ENCODE peak calls at places on chromosome 2, in eight cellular contexts. One of them, this sample, is unnamed.

GRCh38 chr2:220341014-220341413 is 713.6 kb downstream of the SLC4A3 start:
- DNase-seq in HCT116: no peak
- DNase-seq in K562: no peak
- DNase-seq in HepG2: no peak
- DNase-seq in IMR-90: peak; percentile 3
- DNase-seq in A549: no peak
- DNase-seq in GM12878: no peak
- DNase-seq in H1: no peak
- DNase-seq in this sample: no peak

GRCh38 chr2:223042704-223043118 is 9.3 kb upstream of the KCNE4 start:
- DNase-seq in A549: no peak
- DNase-seq in H1: no peak
- DNase-seq in K562: no peak
- DNase-seq in GM12878: no peak
- DNase-seq in IMR-90: peak; percentile 80
- DNase-seq in HepG2: no peak
- DNase-seq in HCT116: no peak
- DNase-seq in this sample: no peak

GRCh38 chr2:210795506-210795905 is 239.1 kb downstream of the CPS1 start:
- DNase-seq in H1: no peak
- DNase-seq in HCT116: no peak
- DNase-seq in IMR-90: no peak
- DNase-seq in GM12878: no peak
- DNase-seq in A549: no peak
- DNase-seq in K562: no peak
- DNase-seq in HepG2: no peak
- DNase-seq in this sample: no peak

GRCh38 chr2:231190531-231191197 is 7.8 kb upstream of the ARMC9 start:
- DNase-seq in A549: no peak
- DNase-seq in K562: no peak
- DNase-seq in H1: peak; percentile 84
- DNase-seq in HepG2: no peak
- DNase-seq in HCT116: no peak
- DNase-seq in GM12878: no peak
- DNase-seq in IMR-90: no peak
- DNase-seq in this sample: no peak

GRCh38 chr2:121175326-121175725 is 109.7 kb downstream of the TFCP2L1 start:
- DNase-seq in IMR-90: no peak
- DNase-seq in HepG2: no peak
- DNase-seq in A549: no peak
- DNase-seq in GM12878: no peak
- DNase-seq in HCT116: no peak
- DNase-seq in H1: no peak
- DNase-seq in K562: no peak
- DNase-seq in this sample: no peak

GRCh38 chr2:42830922-42831574 is 38.7 kb upstream of the HAAO start:
- DNase-seq in A549: no peak
- DNase-seq in GM12878: no peak
- DNase-seq in K562: no peak
- DNase-seq in HCT116: no peak
- DNase-seq in H1: peak; percentile 43
- DNase-seq in IMR-90: no peak
- DNase-seq in HepG2: no peak
- DNase-seq in this sample: no peak

GRCh38 chr2:57549642-57550102 is 496.9 kb upstream of the VRK2 start:
- DNase-seq in HCT116: peak; percentile 16
- DNase-seq in GM12878: peak; percentile 20
- DNase-seq in H1: no peak
- DNase-seq in IMR-90: no peak
- DNase-seq in A549: peak; percentile 2
- DNase-seq in HepG2: no peak
- DNase-seq in K562: no peak
- DNase-seq in this sample: no peak

GRCh38 chr2:189999661-190000060 is 62.9 kb downstream of the MSTN start:
- DNase-seq in A549: no peak
- DNase-seq in IMR-90: no peak
- DNase-seq in K562: no peak
- DNase-seq in H1: no peak
- DNase-seq in GM12878: no peak
- DNase-seq in HepG2: no peak
- DNase-seq in HCT116: no peak
- DNase-seq in this sample: no peak

GRCh38 chr2:240624950-240625621 is at the start of gene GPR35:
- DNase-seq in IMR-90: peak; percentile 43
- DNase-seq in GM12878: peak; percentile 42
- DNase-seq in HCT116: no peak
- DNase-seq in A549: no peak
- DNase-seq in H1: no peak
- DNase-seq in HepG2: no peak
- DNase-seq in K562: peak; percentile 68
- DNase-seq in this sample: no peak

GRCh38 chr2:159936471-159936870 is 125.9 kb downstream of the PLA2R1 start:
- DNase-seq in GM12878: no peak
- DNase-seq in K562: peak; percentile 40
- DNase-seq in HepG2: no peak
- DNase-seq in H1: no peak
- DNase-seq in A549: peak; percentile 14
- DNase-seq in IMR-90: no peak
- DNase-seq in HCT116: peak; percentile 24
- DNase-seq in this sample: no peak

GRCh38 chr2:237725661-237726060 is 72.9 kb upstream of the RBM44 start:
- DNase-seq in HCT116: no peak
- DNase-seq in GM12878: no peak
- DNase-seq in HepG2: peak; percentile 69
- DNase-seq in A549: no peak
- DNase-seq in IMR-90: no peak
- DNase-seq in H1: no peak
- DNase-seq in K562: no peak
- DNase-seq in this sample: no peak

GRCh38 chr2:68171684-68172083 is 14.0 kb downstream of the PNO1 start:
- DNase-seq in GM12878: no peak
- DNase-seq in HepG2: peak; percentile 21
- DNase-seq in K562: no peak
- DNase-seq in IMR-90: no peak
- DNase-seq in HCT116: no peak
- DNase-seq in A549: no peak
- DNase-seq in H1: no peak
- DNase-seq in this sample: no peak

GRCh38 chr2:231568098-231568784 is 24.4 kb upstream of the TEX44 start:
- DNase-seq in GM12878: no peak
- DNase-seq in H1: no peak
- DNase-seq in A549: no peak
- DNase-seq in HepG2: no peak
- DNase-seq in IMR-90: no peak
- DNase-seq in K562: no peak
- DNase-seq in HCT116: no peak
- DNase-seq in this sample: no peak

GRCh38 chr2:144711546-144712276 is 191.8 kb upstream of the ZEB2 start:
- DNase-seq in A549: no peak
- DNase-seq in HepG2: no peak
- DNase-seq in H1: no peak
- DNase-seq in K562: no peak
- DNase-seq in HCT116: no peak
- DNase-seq in GM12878: no peak
- DNase-seq in IMR-90: no peak
- DNase-seq in this sample: peak; percentile 2

GRCh38 chr2:145798419-145798818 is 1278.5 kb upstream of the ZEB2 start:
- DNase-seq in H1: no peak
- DNase-seq in HCT116: no peak
- DNase-seq in IMR-90: no peak
- DNase-seq in HepG2: no peak
- DNase-seq in K562: no peak
- DNase-seq in GM12878: no peak
- DNase-seq in A549: no peak
- DNase-seq in this sample: no peak

GRCh38 chr2:144944506-144945230 is 424.7 kb upstream of the ZEB2 start:
- DNase-seq in GM12878: no peak
- DNase-seq in K562: no peak
- DNase-seq in A549: no peak
- DNase-seq in H1: no peak
- DNase-seq in HCT116: no peak
- DNase-seq in IMR-90: peak; percentile 56
- DNase-seq in HepG2: no peak
- DNase-seq in this sample: no peak

GRCh38 chr2:162126145-162126926 is 25.7 kb downstream of the GCG start:
- DNase-seq in HCT116: no peak
- DNase-seq in K562: no peak
- DNase-seq in GM12878: peak; percentile 49
- DNase-seq in H1: no peak
- DNase-seq in A549: no peak
- DNase-seq in HepG2: no peak
- DNase-seq in IMR-90: peak; percentile 34
- DNase-seq in this sample: no peak

GRCh38 chr2:162127422-162127821 is 24.6 kb downstream of the GCG start:
- DNase-seq in A549: no peak
- DNase-seq in IMR-90: no peak
- DNase-seq in K562: no peak
- DNase-seq in HCT116: no peak
- DNase-seq in HepG2: no peak
- DNase-seq in GM12878: no peak
- DNase-seq in H1: no peak
- DNase-seq in this sample: no peak

GRCh38 chr2:162118166-162119031 is 33.6 kb downstream of the GCG start:
- DNase-seq in K562: no peak
- DNase-seq in H1: no peak
- DNase-seq in HCT116: no peak
- DNase-seq in HepG2: no peak
- DNase-seq in IMR-90: peak; percentile 78
- DNase-seq in A549: no peak
- DNase-seq in GM12878: no peak
- DNase-seq in this sample: no peak

GRCh38 chr2:162125138-162125537 is 26.9 kb downstream of the GCG start:
- DNase-seq in H1: no peak
- DNase-seq in GM12878: no peak
- DNase-seq in K562: no peak
- DNase-seq in HCT116: no peak
- DNase-seq in HepG2: no peak
- DNase-seq in A549: no peak
- DNase-seq in IMR-90: peak; percentile 19
- DNase-seq in this sample: no peak

GRCh38 chr2:162123806-162124758 is 28.0 kb downstream of the GCG start:
- DNase-seq in HCT116: peak; percentile 61
- DNase-seq in A549: peak; percentile 35
- DNase-seq in HepG2: peak; percentile 69
- DNase-seq in K562: peak; percentile 53
- DNase-seq in IMR-90: peak; percentile 63
- DNase-seq in H1: no peak
- DNase-seq in GM12878: peak; percentile 9
- DNase-seq in this sample: peak; percentile 42
- TF ChIP-seq RAD21 in HCT116: peak; percentile 86
- TF ChIP-seq RAD21 in A549: peak; percentile 76
- TF ChIP-seq RAD21 in HepG2: peak; percentile 80
- TF ChIP-seq RAD21 in K562: peak; percentile 80
- TF ChIP-seq RAD21 in IMR-90: peak; percentile 77
- TF ChIP-seq RAD21 in H1: peak; percentile 72
- TF ChIP-seq RAD21 in GM12878: peak; percentile 69
- TF ChIP-seq RAD21 in this sample: peak; percentile 68

DNA sequence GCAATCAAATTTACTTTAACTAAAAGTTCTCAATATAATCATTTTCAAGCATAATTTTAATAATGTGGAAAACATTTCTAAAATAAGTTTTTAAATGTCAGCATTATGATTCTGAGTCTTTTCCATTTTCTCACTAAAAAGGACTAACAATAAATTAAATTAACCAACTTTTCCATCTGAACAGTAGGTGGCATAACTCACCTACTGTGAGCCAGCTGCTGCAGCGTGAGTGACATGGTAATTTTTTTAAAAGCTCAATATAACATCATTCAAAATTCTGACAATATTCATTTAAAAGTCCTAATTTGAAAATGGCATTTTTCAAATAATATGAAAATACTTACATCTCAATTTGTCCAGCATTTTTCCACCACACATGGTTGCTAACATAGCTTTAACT is 66.5 kb downstream of the DTNB start:
- DNase-seq in GM12878: no peak
- DNase-seq in HepG2: peak; percentile 46
- DNase-seq in A549: peak; percentile 27
- DNase-seq in IMR-90: peak; percentile 41
- DNase-seq in K562: peak; percentile 13
- DNase-seq in H1: no peak
- DNase-seq in HCT116: no peak
- DNase-seq in this sample: peak; percentile 39
- TF ChIP-seq RAD21 in GM12878: peak; percentile 83
- TF ChIP-seq RAD21 in HepG2: peak; percentile 73
- TF ChIP-seq RAD21 in A549: peak; percentile 97
- TF ChIP-seq RAD21 in IMR-90: peak; percentile 86
- TF ChIP-seq RAD21 in K562: peak; percentile 80
- TF ChIP-seq RAD21 in H1: peak; percentile 79
- TF ChIP-seq RAD21 in HCT116: peak; percentile 84
- TF ChIP-seq RAD21 in this sample: peak; percentile 86

DNA sequence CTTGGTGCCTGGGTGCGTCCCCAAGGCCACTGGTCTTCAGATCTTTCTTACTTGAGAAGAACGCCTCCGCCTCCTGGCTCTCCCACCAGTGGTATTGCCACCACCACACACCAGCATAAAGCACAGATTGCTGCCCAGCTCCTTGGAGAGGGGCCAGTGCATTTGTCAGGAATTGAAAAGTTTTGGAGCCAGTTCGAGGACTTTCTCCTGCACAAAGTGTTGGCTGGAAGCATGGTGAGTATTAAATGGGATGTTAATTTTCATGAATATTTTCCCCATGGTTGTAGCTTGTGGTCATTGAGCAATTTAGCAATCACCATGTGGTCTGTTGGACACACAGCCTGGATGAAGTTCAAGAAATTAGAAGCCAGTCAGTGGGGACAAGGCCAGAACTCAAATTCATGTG is 684.6 kb upstream of the FANCL start:
- DNase-seq in K562: no peak
- DNase-seq in HepG2: no peak
- DNase-seq in IMR-90: peak; percentile 46
- DNase-seq in HCT116: no peak
- DNase-seq in A549: no peak
- DNase-seq in GM12878: no peak
- DNase-seq in H1: no peak
- DNase-seq in this sample: no peak
- TF ChIP-seq RAD21 in K562: no peak
- TF ChIP-seq RAD21 in HepG2: no peak
- TF ChIP-seq RAD21 in IMR-90: no peak
- TF ChIP-seq RAD21 in HCT116: no peak
- TF ChIP-seq RAD21 in A549: no peak
- TF ChIP-seq RAD21 in GM12878: no peak
- TF ChIP-seq RAD21 in H1: no peak
- TF ChIP-seq RAD21 in this sample: no peak

DNA sequence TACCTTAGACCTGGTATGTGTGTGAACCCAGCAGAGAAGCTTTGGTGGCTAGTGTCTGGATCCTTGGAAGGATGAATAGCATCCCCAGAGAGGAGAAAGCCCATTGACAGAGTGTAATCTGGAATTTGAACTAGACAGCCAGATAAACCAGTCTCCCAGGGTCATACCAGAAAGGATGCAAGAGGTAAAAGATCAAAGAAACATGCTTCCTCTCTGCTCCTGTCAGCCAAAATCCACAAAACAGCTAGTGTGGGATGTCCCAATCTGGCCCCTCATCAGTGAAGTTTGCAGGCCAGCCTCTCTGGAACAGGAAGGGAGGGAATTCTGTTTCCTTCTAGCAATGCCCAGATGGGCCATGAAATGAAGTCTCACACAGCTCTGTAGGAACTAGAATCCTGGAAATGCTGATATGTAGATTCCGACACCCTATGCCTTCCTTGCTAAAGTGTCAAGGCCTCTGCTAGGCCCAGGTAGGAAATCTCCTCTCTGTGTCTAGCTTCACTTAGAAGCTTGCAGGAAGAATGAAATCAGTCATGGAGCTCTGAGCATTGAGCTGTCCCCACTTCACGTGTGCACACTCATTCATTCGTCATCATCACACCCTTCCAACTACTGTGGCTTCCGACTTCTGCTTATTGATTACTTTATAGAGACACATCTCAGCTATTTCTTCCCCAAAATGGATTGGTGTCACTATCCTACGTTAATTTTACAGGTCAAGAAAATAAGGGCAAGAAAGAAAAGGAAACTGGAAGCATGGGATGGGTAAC is 38.0 kb downstream of the EVA1A start:
- DNase-seq in GM12878: no peak
- DNase-seq in HepG2: peak; percentile 99
- DNase-seq in HCT116: no peak
- DNase-seq in K562: no peak
- DNase-seq in IMR-90: no peak
- DNase-seq in H1: no peak
- DNase-seq in A549: no peak
- DNase-seq in this sample: no peak
- TF ChIP-seq RAD21 in GM12878: no peak
- TF ChIP-seq RAD21 in HepG2: no peak
- TF ChIP-seq RAD21 in HCT116: no peak
- TF ChIP-seq RAD21 in K562: no peak
- TF ChIP-seq RAD21 in IMR-90: no peak
- TF ChIP-seq RAD21 in H1: no peak
- TF ChIP-seq RAD21 in A549: no peak
- TF ChIP-seq RAD21 in this sample: no peak

This sample was measured in SK-N-SH.